ENCODE peak calls at places on chromosomes 13 and 19, in seven cellular contexts. L, X, Y, M, N, O and G are unnamed samples.

GRCh38 chr19:46840157-46840942 is 10.3 kb downstream of the AP2S1 start:
- DNase-seq in L (peak), X (no peak), Y (peak), M (peak), N (peak), O (no peak), G (peak)

GRCh38 chr19:35501684-35502083 is 11.4 kb upstream of the KRTDAP start:
- DNase-seq in L (no peak), X (no peak), Y (no peak), M (no peak), N (no peak), O (no peak), G (no peak)

GRCh38 chr13:50167224-50167947 is 152.1 kb downstream of the KCNRG start:
- DNase-seq in L (no peak), X (no peak), Y (no peak), M (no peak), N (no peak), O (no peak), G (no peak)

GRCh38 chr13:41622545-41623429 is 165.4 kb downstream of the RGCC start:
- DNase-seq in L (no peak), X (no peak), Y (no peak), M (no peak), N (no peak), O (no peak), G (no peak)

GRCh38 chr13:33249066-33249465 is 36.5 kb downstream of the STARD13 start:
- DNase-seq in L (no peak), X (no peak), Y (no peak), M (no peak), N (no peak), O (no peak), G (no peak)

GRCh38 chr13:103625194-103625593 is 559.0 kb upstream of the SLC10A2 start:
- DNase-seq in L (no peak), X (no peak), Y (no peak), M (no peak), N (no peak), O (no peak), G (no peak)

GRCh38 chr19:45340899-45341453 is 426 bp downstream of the KLC3 start:
- DNase-seq in L (no peak), X (no peak), Y (no peak), M (no peak), N (no peak), O (no peak), G (no peak)

GRCh38 chr13:48160879-48161278 is 66.0 kb upstream of the MED4 start:
- DNase-seq in L (no peak), X (no peak), Y (no peak), M (no peak), N (no peak), O (no peak), G (no peak)

GRCh38 chr13:74194856-74195255 is 60.7 kb upstream of the KLF12 start:
- DNase-seq in L (no peak), X (no peak), Y (no peak), M (no peak), N (no peak), O (no peak), G (no peak)

GRCh38 chr13:40943073-40943472 is 76.0 kb downstream of the ELF1 start:
- DNase-seq in L (no peak), X (no peak), Y (no peak), M (no peak), N (no peak), O (no peak), G (no peak)

GRCh38 chr19:41321600-41322270 is 11.8 kb downstream of the CCDC97 start:
- DNase-seq in L (no peak), X (no peak), Y (no peak), M (no peak), N (no peak), O (no peak), G (no peak)

GRCh38 chr13:40537146-40537895 is 129.1 kb downstream of the FOXO1 start:
- DNase-seq in L (no peak), X (no peak), Y (no peak), M (no peak), N (no peak), O (no peak), G (no peak)

GRCh38 chr19:1873524-1874473 is 10.4 kb upstream of the KLF16 start:
- DNase-seq in L (no peak), X (no peak), Y (peak), M (peak), N (no peak), O (no peak), G (no peak)

GRCh38 chr19:11227201-11227886 is 12.1 kb upstream of the ANGPTL8 start:
- DNase-seq in L (no peak), X (no peak), Y (no peak), M (no peak), N (no peak), O (no peak), G (no peak)

GRCh38 chr13:90591927-90592268 is 755.6 kb upstream of the MIR17HG start:
- DNase-seq in L (no peak), X (no peak), Y (no peak), M (no peak), N (no peak), O (no peak), G (no peak)

GRCh38 chr19:1654178-1654792 is 1.9 kb upstream of the TCF3 start:
- DNase-seq in L (no peak), X (no peak), Y (no peak), M (peak), N (no peak), O (no peak), G (no peak)

GRCh38 chr13:113562085-113562749 is 22.3 kb upstream of the TFDP1 start:
- DNase-seq in L (peak), X (peak), Y (peak), M (peak), N (no peak), O (no peak), G (peak)

GRCh38 chr13:74596691-74597090 is 462.5 kb upstream of the KLF12 start:
- DNase-seq in L (no peak), X (no peak), Y (no peak), M (no peak), N (no peak), O (no peak), G (no peak)

GRCh38 chr19:13207237-13208130 is 57.3 kb downstream of the IER2 start:
- DNase-seq in L (no peak), X (no peak), Y (no peak), M (peak), N (no peak), O (no peak), G (no peak)

GRCh38 chr19:35882074-35882832 is 13.9 kb downstream of the APLP1 start:
- DNase-seq in L (no peak), X (no peak), Y (peak), M (no peak), N (no peak), O (no peak), G (peak)

GRCh38 chr13:108734676-108735075 is 105.3 kb downstream of the MYO16 start:
- DNase-seq in L (no peak), X (no peak), Y (no peak), M (no peak), N (no peak), O (no peak), G (no peak)

GRCh38 chr19:19750842-19751790 is 18.2 kb upstream of the ZNF14 start:
- DNase-seq in L (no peak), X (no peak), Y (no peak), M (no peak), N (no peak), O (no peak), G (no peak)

GRCh38 chr13:43333176-43333575 is 309.8 kb downstream of the DNAJC15 start:
- DNase-seq in L (no peak), X (no peak), Y (peak), M (no peak), N (no peak), O (no peak), G (no peak)

GRCh38 chr13:33017410-33017929 is 1.2 kb downstream of the KL start:
- DNase-seq in L (peak), X (no peak), Y (no peak), M (no peak), N (peak), O (no peak), G (no peak)